ENCODE peak calls at places on chromosomes 12 and 14, in four cellular contexts. One of them, this sample, is unnamed.
A peak's percentile ranks its signal among the peaks of the same experiment; 100 is the strongest.

GRCh38 chr14:69574266-69574953 is at the start of gene CCDC177:
- DNase-seq in K562: peak; percentile 57
- DNase-seq in GM12878: no peak
- DNase-seq in HepG2: peak; percentile 28
- DNase-seq in this sample: peak; percentile 68

GRCh38 chr14:104224516-104225281 is 86.3 kb downstream of the KIF26A start:
- DNase-seq in HepG2: no peak
- DNase-seq in K562: peak; percentile 27
- DNase-seq in GM12878: no peak
- DNase-seq in this sample: peak; percentile 15

GRCh38 chr12:359091-359490 is 30.0 kb downstream of the KDM5A start:
- DNase-seq in GM12878: no peak
- DNase-seq in K562: no peak
- DNase-seq in HepG2: no peak
- DNase-seq in this sample: peak; percentile 42

GRCh38 chr14:90489916-90490726 is 93.3 kb downstream of the CALM1 start:
- DNase-seq in HepG2: no peak
- DNase-seq in K562: no peak
- DNase-seq in GM12878: no peak
- DNase-seq in this sample: no peak

GRCh38 chr14:75165586-75166391 is 10.6 kb downstream of the TMED10 start:
- DNase-seq in GM12878: no peak
- DNase-seq in K562: no peak
- DNase-seq in HepG2: no peak
- DNase-seq in this sample: no peak

GRCh38 chr12:91417649-91418048 is 235.0 kb upstream of the DCN start:
- DNase-seq in K562: no peak
- DNase-seq in GM12878: no peak
- DNase-seq in HepG2: no peak
- DNase-seq in this sample: no peak

GRCh38 chr14:91273273-91273884 is 28.9 kb upstream of the GPR68 start:
- DNase-seq in GM12878: no peak
- DNase-seq in HepG2: no peak
- DNase-seq in K562: no peak
- DNase-seq in this sample: no peak

GRCh38 chr14:104438166-104438887 is 141.2 kb upstream of the C14orf180 start:
- DNase-seq in HepG2: no peak
- DNase-seq in GM12878: no peak
- DNase-seq in K562: no peak
- DNase-seq in this sample: no peak

GRCh38 chr12:64395739-64396138 is 5.2 kb upstream of the C12orf56 start:
- DNase-seq in GM12878: no peak
- DNase-seq in K562: no peak
- DNase-seq in HepG2: no peak
- DNase-seq in this sample: no peak

GRCh38 chr12:105897311-105897725 is 241.4 kb downstream of the NUAK1 start:
- DNase-seq in GM12878: no peak
- DNase-seq in K562: no peak
- DNase-seq in HepG2: no peak
- DNase-seq in this sample: no peak

GRCh38 chr14:77498120-77498979 is at the start of gene ISM2:
- DNase-seq in HepG2: peak; percentile 44
- DNase-seq in K562: peak; percentile 51
- DNase-seq in GM12878: no peak
- DNase-seq in this sample: peak; percentile 43

GRCh38 chr12:50574621-50575348 is 70.0 kb downstream of the DIP2B start:
- DNase-seq in HepG2: peak; percentile 38
- DNase-seq in GM12878: no peak
- DNase-seq in K562: no peak
- DNase-seq in this sample: no peak

GRCh38 chr12:117033382-117034045 is 65.7 kb downstream of the TESC start:
- DNase-seq in K562: no peak
- DNase-seq in GM12878: no peak
- DNase-seq in HepG2: no peak
- DNase-seq in this sample: no peak

GRCh38 chr14:55120466-55121144 is 8.4 kb upstream of the LGALS3 start:
- DNase-seq in GM12878: no peak
- DNase-seq in K562: no peak
- DNase-seq in HepG2: no peak
- DNase-seq in this sample: no peak

GRCh38 chr12:20588057-20588456 is 107.1 kb upstream of the SLCO1C1 start:
- DNase-seq in HepG2: no peak
- DNase-seq in GM12878: no peak
- DNase-seq in K562: no peak
- DNase-seq in this sample: no peak

GRCh38 chr12:30996255-30996654 is 69.7 kb downstream of the TSPAN11 start:
- DNase-seq in GM12878: no peak
- DNase-seq in K562: no peak
- DNase-seq in HepG2: no peak
- DNase-seq in this sample: no peak

GRCh38 chr12:100545092-100545491 is 28.4 kb upstream of the GAS2L3 start:
- DNase-seq in GM12878: no peak
- DNase-seq in K562: no peak
- DNase-seq in HepG2: no peak
- DNase-seq in this sample: peak; percentile 16

GRCh38 chr12:31517994-31518393 is 72.9 kb downstream of the DENND5B start:
- DNase-seq in K562: no peak
- DNase-seq in HepG2: no peak
- DNase-seq in GM12878: no peak
- DNase-seq in this sample: no peak

GRCh38 chr14:71319646-71320045 is 412.4 kb downstream of the PCNX1 start:
- DNase-seq in HepG2: no peak
- DNase-seq in K562: peak; percentile 28
- DNase-seq in GM12878: no peak
- DNase-seq in this sample: peak; percentile 13

DNA sequence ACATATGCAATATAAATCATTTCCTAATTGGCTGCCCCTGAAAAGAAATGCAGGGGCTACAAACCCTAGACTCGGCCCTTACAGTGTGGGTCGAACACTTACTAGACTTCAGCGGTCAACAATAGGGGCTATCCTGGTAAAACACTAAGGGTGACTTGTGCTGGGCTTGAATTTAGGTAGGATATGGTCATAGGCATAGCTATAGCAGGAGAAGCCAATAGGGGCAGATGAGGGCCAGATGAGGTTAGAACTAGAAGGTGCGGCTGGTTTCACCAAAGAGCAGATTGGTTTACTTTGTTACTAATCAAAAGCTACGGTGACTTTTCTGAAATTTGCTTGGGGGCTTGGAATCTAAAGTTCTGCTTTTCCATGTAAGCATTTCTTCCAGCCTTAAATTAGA is 282.3 kb upstream of the DIO2 start:
- DNase-seq in GM12878: no peak
- DNase-seq in HepG2: no peak
- DNase-seq in K562: no peak
- DNase-seq in this sample: no peak
- TF ChIP-seq POLR2AphosphoS2 in GM12878: no peak
- TF ChIP-seq POLR2AphosphoS2 in HepG2: no peak
- TF ChIP-seq POLR2AphosphoS2 in K562: no peak
- TF ChIP-seq POLR2AphosphoS2 in this sample: no peak

GRCh38 chr14:51895425-51895824 is 35.0 kb downstream of the GNG2 start:
- DNase-seq in K562: no peak
- DNase-seq in HepG2: no peak
- DNase-seq in GM12878: no peak
- DNase-seq in this sample: no peak

GRCh38 chr14:51901475-51902024 is 41.1 kb downstream of the GNG2 start:
- DNase-seq in GM12878: no peak
- DNase-seq in HepG2: no peak
- DNase-seq in K562: no peak
- DNase-seq in this sample: no peak

DNA sequence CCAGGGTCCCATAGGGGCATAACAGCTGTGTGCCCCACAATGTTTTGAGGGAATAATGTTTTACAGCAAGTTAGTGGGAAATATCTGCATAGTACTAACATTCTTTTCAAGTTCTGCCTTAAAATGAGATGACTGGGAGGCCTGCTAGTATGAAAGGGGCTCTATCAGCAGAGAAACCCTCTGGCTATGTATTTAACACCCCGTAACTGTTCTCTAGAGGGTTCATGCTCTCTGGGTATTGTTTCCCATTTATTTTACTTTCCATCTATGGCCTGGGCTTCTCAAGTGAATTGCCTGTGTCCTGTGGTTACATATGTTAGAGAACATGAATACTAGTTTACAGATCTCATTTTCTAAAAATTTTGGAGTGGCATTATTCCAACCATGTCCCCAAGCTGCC is 37.4 kb downstream of the GNG2 start:
- DNase-seq in GM12878: no peak
- DNase-seq in HepG2: no peak
- DNase-seq in K562: no peak
- DNase-seq in this sample: no peak
- TF ChIP-seq POLR2AphosphoS2 in GM12878: no peak
- TF ChIP-seq POLR2AphosphoS2 in HepG2: no peak
- TF ChIP-seq POLR2AphosphoS2 in K562: no peak
- TF ChIP-seq POLR2AphosphoS2 in this sample: no peak

GRCh38 chr14:64748521-64748920 is 44.3 kb downstream of the PLEKHG3 start:
- DNase-seq in GM12878: no peak
- DNase-seq in K562: no peak
- DNase-seq in HepG2: no peak
- DNase-seq in this sample: no peak

GRCh38 chr14:64748995-64749714 is 44.9 kb downstream of the PLEKHG3 start:
- DNase-seq in K562: no peak
- DNase-seq in HepG2: no peak
- DNase-seq in GM12878: no peak
- DNase-seq in this sample: no peak

GRCh38 chr14:64747327-64747726 is 43.1 kb downstream of the PLEKHG3 start:
- DNase-seq in HepG2: no peak
- DNase-seq in K562: no peak
- DNase-seq in GM12878: no peak
- DNase-seq in this sample: no peak

GRCh38 chr14:64745511-64746041 is 41.4 kb downstream of the PLEKHG3 start:
- DNase-seq in GM12878: no peak
- DNase-seq in K562: no peak
- DNase-seq in HepG2: peak; percentile 28
- DNase-seq in this sample: no peak

GRCh38 chr14:64746298-64747250 is 42.4 kb downstream of the PLEKHG3 start:
- DNase-seq in GM12878: no peak
- DNase-seq in HepG2: no peak
- DNase-seq in K562: no peak
- DNase-seq in this sample: no peak
- TF ChIP-seq POLR2AphosphoS2 in GM12878: no peak
- TF ChIP-seq POLR2AphosphoS2 in HepG2: no peak
- TF ChIP-seq POLR2AphosphoS2 in K562: no peak
- TF ChIP-seq POLR2AphosphoS2 in this sample: no peak

GRCh38 chr12:1799882-1800645 is 20.3 kb upstream of the LRTM2 start:
- DNase-seq in HepG2: no peak
- DNase-seq in K562: no peak
- DNase-seq in GM12878: no peak
- DNase-seq in this sample: no peak

GRCh38 chr12:1798734-1799067 is 21.7 kb upstream of the LRTM2 start:
- DNase-seq in HepG2: no peak
- DNase-seq in K562: no peak
- DNase-seq in GM12878: no peak
- DNase-seq in this sample: no peak

GRCh38 chr12:1799068-1799881 is 21.1 kb upstream of the LRTM2 start:
- DNase-seq in K562: no peak
- DNase-seq in HepG2: no peak
- DNase-seq in GM12878: no peak
- DNase-seq in this sample: no peak

GRCh38 chr12:1801285-1801975 is 18.9 kb upstream of the LRTM2 start:
- DNase-seq in GM12878: no peak
- DNase-seq in K562: no peak
- DNase-seq in HepG2: no peak
- DNase-seq in this sample: no peak

DNA sequence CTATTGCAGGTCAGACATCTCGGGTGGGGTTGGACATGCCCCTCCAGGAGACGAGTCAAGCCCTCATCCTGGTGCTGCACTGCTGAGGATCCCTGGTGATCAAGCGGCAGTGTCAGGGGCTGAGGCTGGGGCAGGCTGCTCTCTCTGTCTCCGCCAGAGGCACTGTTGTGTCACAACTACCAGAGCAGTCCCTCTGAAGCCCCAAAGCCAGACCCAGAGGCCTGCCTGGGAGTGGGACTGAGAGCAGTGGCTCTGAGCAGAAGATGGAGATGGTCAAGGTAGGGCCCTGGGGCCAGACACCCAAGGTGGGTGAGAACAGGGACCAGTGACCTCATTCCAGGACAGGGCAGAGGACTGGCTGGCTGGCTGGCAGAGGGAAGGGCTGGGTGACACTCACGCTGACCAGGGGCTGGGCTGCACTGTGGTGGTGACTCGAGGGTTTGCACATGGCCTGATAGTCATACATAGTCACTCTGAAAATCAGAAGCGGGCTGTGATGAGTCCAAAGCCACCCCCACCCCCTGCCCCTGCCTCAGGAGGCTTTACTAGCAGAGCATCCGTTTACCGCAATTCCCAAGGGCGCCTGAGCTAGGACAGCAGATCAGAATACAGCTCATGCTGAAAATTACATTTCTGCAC is 19.6 kb upstream of the LRTM2 start:
- DNase-seq in K562: peak; percentile 25
- DNase-seq in GM12878: no peak
- DNase-seq in HepG2: peak; percentile 37
- DNase-seq in this sample: peak; percentile 41
- TF ChIP-seq POLR2AphosphoS2 in K562: no peak
- TF ChIP-seq POLR2AphosphoS2 in GM12878: no peak
- TF ChIP-seq POLR2AphosphoS2 in HepG2: no peak
- TF ChIP-seq POLR2AphosphoS2 in this sample: no peak

DNA sequence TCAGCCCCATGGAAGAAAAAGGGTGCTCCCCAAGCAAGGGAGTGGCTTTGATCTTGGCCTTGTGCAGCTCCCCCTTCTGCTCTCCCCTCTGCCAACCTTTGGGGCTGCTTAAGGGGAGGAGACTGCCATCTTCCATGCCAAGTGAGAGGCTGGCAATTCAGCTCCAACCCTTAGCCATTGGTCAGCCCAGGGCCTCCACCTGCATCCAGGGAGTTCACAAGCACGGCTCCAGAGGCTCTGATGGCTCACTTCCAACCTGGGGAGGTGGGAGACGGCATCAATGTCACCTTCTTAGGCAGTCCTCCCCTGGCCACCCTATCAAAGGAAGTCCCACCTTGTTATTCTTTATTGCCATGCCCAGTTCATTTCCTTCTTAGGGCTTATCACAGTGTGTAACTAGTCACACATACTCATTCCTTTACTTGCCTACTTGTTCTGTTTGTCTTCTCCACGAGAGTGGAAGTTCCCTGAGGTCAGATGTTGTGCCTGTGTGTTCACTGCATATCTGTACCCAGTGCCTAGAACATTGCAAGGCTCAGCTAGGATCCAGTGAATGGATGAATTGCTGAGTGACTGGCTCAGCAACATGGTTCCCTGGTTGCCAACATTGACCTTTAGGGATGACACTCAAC is 5.0 kb downstream of the HDAC7 start:
- DNase-seq in GM12878: no peak
- DNase-seq in HepG2: no peak
- DNase-seq in K562: no peak
- DNase-seq in this sample: no peak
- TF ChIP-seq POLR2AphosphoS2 in GM12878: no peak
- TF ChIP-seq POLR2AphosphoS2 in HepG2: no peak
- TF ChIP-seq POLR2AphosphoS2 in K562: no peak
- TF ChIP-seq POLR2AphosphoS2 in this sample: no peak

DNA sequence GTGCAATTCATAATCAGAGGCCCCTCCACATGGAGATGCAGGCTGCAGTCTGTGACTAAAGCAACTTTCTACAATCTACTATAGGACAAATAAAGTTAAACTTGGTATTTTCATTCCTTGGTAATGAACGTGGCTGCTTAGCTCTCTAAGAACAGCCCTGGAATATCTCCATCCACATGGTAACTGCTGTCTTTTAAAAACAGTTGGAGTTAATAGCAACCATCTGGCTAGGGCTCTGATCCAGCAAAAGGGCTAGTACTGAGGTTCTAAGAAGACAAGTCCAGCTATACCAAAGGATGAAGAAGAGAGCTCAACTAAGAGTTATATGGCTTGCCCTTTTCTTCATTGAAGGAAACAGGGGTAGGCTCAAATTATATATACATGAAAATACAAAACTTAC is 920.1 kb downstream of the FLRT2 start:
- DNase-seq in GM12878: no peak
- DNase-seq in HepG2: no peak
- DNase-seq in K562: no peak
- DNase-seq in this sample: no peak
- TF ChIP-seq POLR2AphosphoS2 in GM12878: no peak
- TF ChIP-seq POLR2AphosphoS2 in HepG2: no peak
- TF ChIP-seq POLR2AphosphoS2 in K562: no peak
- TF ChIP-seq POLR2AphosphoS2 in this sample: no peak

This sample was measured in A549.